ENCODE peak calls at places on chromosomes 13 and 19, in four cellular contexts. O is A549, Y is HepG2, D is GM12878. B is an unnamed sample.

GRCh38 chr13:78632956-78633355 is 26.0 kb downstream of the OBI1 start:
- DNase-seq in O (no peak), Y (no peak), D (no peak), B (no peak)

GRCh38 chr13:113187263-113187669 is 21.2 kb downstream of the PCID2 start:
- DNase-seq in O (peak; percentile 94), Y (peak; percentile 83), D (no peak), B (peak; percentile 61)

GRCh38 chr19:36972594-36972993 is 56.5 kb downstream of the ZNF568 start:
- DNase-seq in O (no peak), Y (no peak), D (no peak), B (no peak)

GRCh38 chr19:41994521-41994971 is 516 bp upstream of the ATP1A3 start:
- DNase-seq in O (no peak), Y (no peak), D (no peak), B (no peak)

GRCh38 chr13:113216165-113217056 is 7.0 kb downstream of the CUL4A start:
- DNase-seq in O (no peak), Y (peak; percentile 45), D (no peak), B (peak; percentile 79)

GRCh38 chr19:37770985-37771384 is 8.4 kb downstream of the ZNF573 start:
- DNase-seq in O (no peak), Y (no peak), D (no peak), B (no peak)

GRCh38 chr19:54478677-54479266 is 5.7 kb upstream of the CDC42EP5 start:
- DNase-seq in O (no peak), Y (peak; percentile 59), D (no peak), B (peak; percentile 44)

GRCh38 chr13:52003551-52003950 is 7.7 kb downstream of the ATP7B start:
- DNase-seq in O (no peak), Y (no peak), D (no peak), B (no peak)

GRCh38 chr13:79662882-79663281 is 181.9 kb downstream of the NDFIP2 start:
- DNase-seq in O (no peak), Y (no peak), D (no peak), B (no peak)

GRCh38 chr13:73984201-73984600 is 150.0 kb downstream of the KLF12 start:
- DNase-seq in O (no peak), Y (no peak), D (no peak), B (no peak)

GRCh38 chr13:112781881-112782361 is 92.1 kb downstream of the ATP11A start:
- DNase-seq in O (no peak), Y (no peak), D (no peak), B (no peak)

GRCh38 chr19:35061583-35062373 is 20.3 kb downstream of the HPN start:
- DNase-seq in O (no peak), Y (no peak), D (no peak), B (no peak)

GRCh38 chr19:42352216-42352892 is 26.9 kb downstream of the MEGF8 start:
- DNase-seq in O (no peak), Y (no peak), D (no peak), B (no peak)

GRCh38 chr19:47026889-47027288 is 7.3 kb downstream of the NPAS1 start:
- DNase-seq in O (no peak), Y (no peak), D (no peak), B (no peak)

GRCh38 chr19:47155141-47155540 is 24.5 kb downstream of the SAE1 start:
- DNase-seq in O (no peak), Y (no peak), D (no peak), B (no peak)

GRCh38 chr13:101706651-101707050 is 254.2 kb downstream of the ITGBL1 start:
- DNase-seq in O (peak; percentile 2), Y (peak; percentile 4), D (no peak), B (no peak)

GRCh38 chr13:102729560-102730275 is 34.9 kb upstream of the METTL21C start:
- DNase-seq in O (peak; percentile 2), Y (no peak), D (no peak), B (no peak)

GRCh38 chr19:16303755-16304154 is 20.9 kb upstream of the KLF2 start:
- DNase-seq in O (no peak), Y (no peak), D (no peak), B (no peak)

GRCh38 chr19:13095934-13096890 is 6.4 kb downstream of the LYL1 start:
- DNase-seq in O (peak; percentile 30), Y (peak; percentile 67), D (no peak), B (peak; percentile 68)

GRCh38 chr13:60111726-60112125 is 52.0 kb downstream of the DIAPH3 start:
- DNase-seq in O (no peak), Y (no peak), D (no peak), B (no peak)

GRCh38 chr19:18306903-18307681 is 15.8 kb downstream of the LSM4 start:
- DNase-seq in O (no peak), Y (no peak), D (no peak), B (no peak)

GRCh38 chr13:33610471-33611015 is 207.4 kb upstream of the RFC3 start:
- DNase-seq in O (no peak), Y (peak; percentile 95), D (no peak), B (no peak)

GRCh38 chr13:44667950-44668349 is 91.8 kb upstream of the TSC22D1 start:
- DNase-seq in O (no peak), Y (no peak), D (no peak), B (no peak)

DNA sequence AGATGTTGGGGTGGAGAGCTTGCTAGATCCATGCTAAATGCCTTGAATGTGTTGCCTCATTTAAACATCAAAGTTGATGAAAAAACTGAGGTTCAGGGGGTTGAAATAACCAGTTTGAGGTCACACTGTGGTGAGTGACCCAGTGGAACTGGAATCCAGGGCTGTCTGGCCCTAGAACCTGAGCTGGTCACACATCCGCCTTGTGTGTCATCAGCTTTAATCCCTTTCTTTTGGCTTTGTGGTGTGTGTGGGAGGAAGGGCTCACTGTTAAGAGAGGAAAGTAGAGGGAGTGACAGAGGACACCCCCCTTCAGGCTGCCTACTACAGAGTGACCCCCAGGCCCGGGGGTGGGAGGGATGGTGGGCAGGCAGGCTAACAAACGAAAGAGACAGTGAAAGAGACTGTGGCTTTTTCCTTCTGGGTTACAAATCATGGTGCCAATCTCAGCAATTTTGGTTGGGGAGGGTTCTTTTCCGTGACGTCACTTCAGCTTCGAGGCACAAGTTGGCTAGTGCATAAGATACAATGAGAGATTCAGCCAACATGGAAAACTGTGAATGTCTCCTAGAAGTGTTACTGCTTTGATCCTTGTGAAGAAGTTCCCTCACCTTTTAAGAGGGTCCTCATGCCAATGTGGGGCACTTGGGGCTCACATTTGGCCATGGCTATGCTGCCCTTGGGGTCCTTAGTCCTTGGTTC is 164.9 kb downstream of the DLEU7 start:
- DNase-seq in O (no peak), Y (no peak), D (no peak), B (no peak)
- TF ChIP-seq MAX in O (no peak), Y (no peak), D (no peak), B (no peak)

GRCh38 chr19:56201973-56202372 is at the start of gene ZSCAN5C:
- DNase-seq in O (no peak), Y (no peak), D (no peak), B (no peak)
- TF ChIP-seq BHLHE40 in O (no peak), Y (no peak), D (no peak), B (no peak)

GRCh38 chr19:1170938-1171754 is 2.9 kb downstream of the SBNO2 start:
- DNase-seq in O (no peak), Y (peak; percentile 75), D (no peak), B (no peak)
- TF ChIP-seq MAX in O (no peak), Y (peak; percentile 66), D (no peak), B (peak; percentile 37)

GRCh38 chr19:11125994-11126685 is 29.4 kb downstream of the SPC24 start:
- DNase-seq in O (peak; percentile 38), Y (peak; percentile 67), D (no peak), B (peak; percentile 57)
- TF ChIP-seq BHLHE40 in O (no peak), Y (no peak), D (no peak), B (no peak)

GRCh38 chr19:56683119-56683518 is 11.6 kb upstream of the ZNF835 start:
- DNase-seq in O (no peak), Y (no peak), D (no peak), B (no peak)
- TF ChIP-seq MAX in O (no peak), Y (no peak), D (no peak), B (no peak)

GRCh38 chr19:6671960-6672359 is 2.0 kb upstream of the TNFSF14 start:
- DNase-seq in O (no peak), Y (no peak), D (no peak), B (no peak)
- TF ChIP-seq BHLHE40 in O (no peak), Y (no peak), D (no peak), B (no peak)

GRCh38 chr13:99320693-99321481 is 13.7 kb upstream of the GPR183 start:
- DNase-seq in O (no peak), Y (no peak), D (no peak), B (no peak)
- TF ChIP-seq MAX in O (no peak), Y (no peak), D (no peak), B (no peak)

B was measured in K562.